ENCODE peak calls at places on chromosome 11, in nine cellular contexts. G, W, X, O, Y, N, D, P and J are unnamed samples.

GRCh38 chr11:67420147-67420645 is 4.7 kb downstream of the CARNS1 start:
- DNase-seq in P (no peak), X (no peak), D (no peak), W (no peak), G (no peak), Y (no peak), N (no peak), O (no peak), J (no peak)

GRCh38 chr11:34603129-34604001 is 17.5 kb upstream of the EHF start:
- DNase-seq in N (no peak), W (no peak), P (no peak), D (no peak), O (no peak), X (no peak), Y (no peak), G (no peak), J (no peak)

GRCh38 chr11:82864268-82864667 is 36.0 kb downstream of the PRCP start:
- DNase-seq in W (peak), G (peak), N (peak), D (peak), P (peak), Y (no peak), O (peak), X (peak), J (peak)

GRCh38 chr11:46285173-46285572 is 7.7 kb downstream of the CREB3L1 start:
- DNase-seq in O (no peak), W (no peak), X (no peak), N (no peak), G (no peak), Y (no peak), D (no peak), P (no peak), J (no peak)

GRCh38 chr11:48006301-48006992 is 26.1 kb downstream of the PTPRJ start:
- DNase-seq in O (no peak), G (no peak), N (peak), P (peak), W (no peak), X (peak), D (no peak), Y (no peak), J (no peak)

GRCh38 chr11:92329644-92330043 is 105.0 kb downstream of the FAT3 start:
- DNase-seq in X (peak), N (no peak), P (peak), Y (no peak), D (no peak), O (no peak), W (no peak), G (no peak), J (no peak)

GRCh38 chr11:101390539-101390938 is 193.3 kb downstream of the TRPC6 start:
- DNase-seq in Y (no peak), W (no peak), G (no peak), X (peak), D (no peak), N (no peak), O (peak), P (peak), J (no peak)

GRCh38 chr11:48055292-48056132 is 75.2 kb downstream of the PTPRJ start:
- DNase-seq in N (no peak), D (no peak), G (no peak), Y (no peak), P (peak), O (no peak), W (no peak), X (peak), J (no peak)

GRCh38 chr11:128448981-128449713 is 138.2 kb downstream of the ETS1 start:
- DNase-seq in N (no peak), D (no peak), Y (no peak), P (peak), O (no peak), X (no peak), W (no peak), G (no peak), J (no peak)

GRCh38 chr11:34234086-34234740 is 123.6 kb downstream of the ABTB2 start:
- DNase-seq in G (no peak), O (peak), W (no peak), D (no peak), P (peak), X (peak), N (peak), Y (no peak), J (no peak)

GRCh38 chr11:57421066-57421465 is 5.9 kb downstream of the SLC43A3 start:
- DNase-seq in X (no peak), G (no peak), N (no peak), D (no peak), W (no peak), P (no peak), O (no peak), Y (no peak), J (no peak)

GRCh38 chr11:1226226-1226961 is 3.5 kb downstream of the MUC5B start:
- DNase-seq in X (no peak), N (peak), P (no peak), D (no peak), O (no peak), G (no peak), Y (no peak), W (peak), J (no peak)

GRCh38 chr11:104254347-104254746 is 90.4 kb upstream of the PDGFD start:
- DNase-seq in W (peak), O (peak), Y (no peak), X (peak), P (peak), D (no peak), G (peak), N (peak), J (peak)

GRCh38 chr11:68658097-68658496 is 26.2 kb upstream of the GAL start:
- DNase-seq in O (no peak), N (no peak), X (no peak), W (no peak), D (no peak), Y (no peak), P (no peak), G (no peak), J (no peak)

GRCh38 chr11:81915045-81915444 is 818.6 kb downstream of the FAM181B start:
- DNase-seq in Y (no peak), P (no peak), W (no peak), G (no peak), X (no peak), N (no peak), O (no peak), D (no peak), J (no peak)

GRCh38 chr11:120959189-120959588 is 64.7 kb upstream of the TBCEL start:
- DNase-seq in G (no peak), P (no peak), Y (no peak), N (no peak), X (no peak), O (no peak), W (no peak), D (no peak), J (no peak)

GRCh38 chr11:119614227-119615002 is 114.6 kb downstream of the NECTIN1 start:
- DNase-seq in G (no peak), P (no peak), D (no peak), W (no peak), Y (no peak), O (no peak), X (no peak), N (no peak), J (no peak)

GRCh38 chr11:68962527-68963250 is 18.1 kb downstream of the MRGPRD start:
- DNase-seq in X (no peak), O (no peak), G (no peak), P (no peak), W (no peak), N (no peak), D (no peak), Y (no peak), J (no peak)

GRCh38 chr11:112357488-112357887 is 96.8 kb upstream of the PLET1 start:
- DNase-seq in O (no peak), P (no peak), X (no peak), G (no peak), N (no peak), D (no peak), W (no peak), Y (no peak), J (no peak)

GRCh38 chr11:45102361-45102809 is 44.1 kb upstream of the PRDM11 start:
- DNase-seq in P (peak), X (no peak), W (no peak), G (no peak), O (no peak), D (no peak), N (no peak), Y (no peak), J (no peak)

GRCh38 chr11:12775955-12776354 is 101.7 kb downstream of the TEAD1 start:
- DNase-seq in W (no peak), O (no peak), Y (no peak), N (no peak), D (no peak), P (no peak), X (no peak), G (no peak), J (no peak)

GRCh38 chr11:2913029-2913431 is 16.2 kb downstream of the PHLDA2 start:
- DNase-seq in P (peak), X (peak), Y (no peak), N (no peak), G (no peak), W (peak), D (no peak), O (no peak), J (no peak)

GRCh38 chr11:81345609-81346008 is 1388.1 kb downstream of the FAM181B start:
- DNase-seq in D (no peak), Y (no peak), N (no peak), G (no peak), W (no peak), P (no peak), X (no peak), O (no peak), J (no peak)

GRCh38 chr11:35852056-35852455 is 91.8 kb upstream of the LDLRAD3 start:
- DNase-seq in G (peak), O (no peak), P (peak), N (no peak), X (no peak), D (no peak), W (no peak), Y (no peak), J (no peak)

GRCh38 chr11:128394436-128395089 is 192.8 kb downstream of the ETS1 start:
- DNase-seq in P (peak), D (no peak), X (peak), N (no peak), Y (no peak), W (peak), G (no peak), O (no peak), J (no peak)

GRCh38 chr11:121909571-121909970 is 206.4 kb downstream of the BLID start:
- DNase-seq in X (no peak), W (no peak), O (no peak), P (no peak), G (no peak), Y (no peak), N (no peak), D (no peak), J (no peak)

GRCh38 chr11:128399186-128399585 is 188.2 kb downstream of the ETS1 start:
- DNase-seq in Y (no peak), X (peak), P (peak), D (no peak), G (no peak), W (no peak), N (no peak), O (no peak), J (no peak)

GRCh38 chr11:118744001-118744400 is 47.0 kb downstream of the DDX6 start:
- DNase-seq in P (no peak), Y (no peak), D (no peak), G (no peak), X (no peak), O (no peak), W (peak), N (no peak), J (no peak)

GRCh38 chr11:133844217-133844616 is 1.1 kb downstream of the SPATA19 start:
- DNase-seq in P (no peak), Y (no peak), O (no peak), W (no peak), X (no peak), D (no peak), N (no peak), G (no peak), J (no peak)

GRCh38 chr11:96388891-96389603 is 665 bp downstream of the CCDC82 start:
- DNase-seq in Y (peak), N (no peak), D (no peak), X (no peak), W (peak), P (no peak), O (peak), G (peak), J (no peak)

GRCh38 chr11:363948-364761 is 5.1 kb upstream of the B4GALNT4 start:
- DNase-seq in Y (no peak), W (peak), X (no peak), P (no peak), D (no peak), O (peak), N (peak), G (no peak), J (no peak)

GRCh38 chr11:34897171-34897870 is 18.9 kb downstream of the APIP start:
- DNase-seq in D (no peak), Y (no peak), W (no peak), N (no peak), O (no peak), G (no peak), X (no peak), P (no peak), J (no peak)

GRCh38 chr11:58330861-58331260 is 28.0 kb downstream of the OR5B17 start:
- DNase-seq in W (no peak), D (no peak), X (peak), Y (peak), O (no peak), N (no peak), P (no peak), G (no peak), J (no peak)

GRCh38 chr11:3205261-3206127 is 13.1 kb downstream of the MRGPRG start:
- DNase-seq in X (no peak), N (no peak), D (no peak), P (peak), G (no peak), O (no peak), W (peak), Y (no peak), J (no peak)

GRCh38 chr11:35584321-35584720 is 33.9 kb upstream of the FJX1 start:
- DNase-seq in D (no peak), N (no peak), Y (peak), X (peak), P (peak), G (no peak), W (no peak), O (no peak), J (no peak)

GRCh38 chr11:60756307-60757032 is at the start of gene MS4A15:
- DNase-seq in W (peak), N (peak), D (no peak), O (peak), X (no peak), G (peak), Y (no peak), P (no peak), J (no peak)
- TF ChIP-seq CTCF in W (peak), N (peak), D (no peak), O (peak), X (peak), G (peak), Y (peak), P (peak), J (peak)

GRCh38 chr11:27497284-27497866 is 9.2 kb downstream of the LIN7C start:
- DNase-seq in X (no peak), Y (no peak), D (no peak), G (no peak), W (peak), N (no peak), O (no peak), P (peak), J (no peak)
- TF ChIP-seq CTCF in X (peak), Y (peak), D (no peak), G (peak), W (peak), N (peak), O (peak), P (peak), J (peak)

GRCh38 chr11:37352485-37352884 is 754.4 kb upstream of the RAG2 start:
- DNase-seq in O (no peak), N (no peak), W (no peak), Y (no peak), P (no peak), D (no peak), G (no peak), X (no peak), J (no peak)
- TF ChIP-seq CTCF in O (no peak), N (no peak), W (no peak), Y (no peak), P (no peak), D (no peak), G (no peak), X (no peak), J (no peak)

DNA sequence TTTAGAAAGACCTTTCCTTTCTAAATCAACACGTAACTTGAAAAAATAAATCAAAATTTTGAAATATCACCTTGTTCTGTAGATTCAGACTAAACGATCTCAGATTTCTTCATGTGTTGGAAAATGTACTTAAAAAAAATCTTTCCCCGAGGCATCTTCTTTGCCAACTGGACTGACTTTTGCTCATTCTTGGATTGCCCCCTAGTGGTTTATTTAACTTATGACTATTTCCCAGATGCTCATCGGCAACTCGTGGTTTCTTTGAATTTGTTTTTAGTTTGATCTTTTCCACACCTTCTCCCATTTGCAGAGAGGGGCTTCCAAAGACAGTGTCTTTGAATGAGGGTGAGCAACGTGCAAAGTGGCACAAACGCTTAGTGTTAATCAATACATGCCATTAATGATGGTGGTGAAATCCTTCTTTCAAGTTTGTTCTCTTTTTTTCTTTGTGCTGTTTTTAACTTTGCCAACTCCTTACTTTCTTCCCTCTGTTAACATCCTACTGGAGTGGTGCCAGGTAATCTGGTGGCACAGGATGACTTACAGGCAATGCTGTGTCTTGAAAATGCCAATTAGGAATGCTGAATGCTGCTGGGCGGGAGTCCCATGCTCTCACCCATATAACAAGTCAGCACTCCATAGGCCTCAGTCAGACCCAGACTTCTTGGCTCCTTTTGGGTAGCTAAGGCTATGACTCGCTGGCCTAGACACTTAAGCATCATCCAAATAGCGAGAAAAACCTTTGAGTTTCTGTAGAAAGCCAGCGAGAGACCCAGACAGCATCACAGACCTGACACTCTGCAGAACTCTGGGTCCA is 18.3 kb downstream of the PRSS23 start:
- DNase-seq in N (peak), D (no peak), G (no peak), P (peak), Y (peak), X (no peak), W (peak), O (peak), J (no peak)
- TF ChIP-seq CTCF in N (peak), D (peak), G (peak), P (peak), Y (peak), X (peak), W (peak), O (peak), J (peak)